ENCODE peak calls at places on chromosomes 6 and 20, in four cellular contexts. Z is anterior cingulate cortex, Q is NCI-H1436, K is T-helper 1 cell. E is an unnamed sample.

GRCh38 chr20:40961176-40961575 is 67.4 kb upstream of the TOP1 start:
- DNase-seq in Z (no peak), Q (no peak), K (no peak), E (no peak)

GRCh38 chr6:26087284-26088115 is at the start of gene HFE:
- DNase-seq in Z (peak; percentile 20), Q (no peak), K (no peak), E (peak; percentile 49)

GRCh38 chr20:10432079-10432478 is 1.9 kb downstream of the MKKS start:
- DNase-seq in Z (no peak), Q (no peak), K (no peak), E (no peak)

GRCh38 chr6:5517781-5518180 is 256.5 kb downstream of the FARS2 start:
- DNase-seq in Z (no peak), Q (no peak), K (peak; percentile 1), E (no peak)

GRCh38 chr6:165843121-165843520 is 180.1 kb upstream of the PDE10A start:
- DNase-seq in Z (no peak), Q (no peak), K (no peak), E (no peak)

GRCh38 chr20:36085686-36086267 is 68.8 kb upstream of the EPB41L1 start:
- DNase-seq in Z (no peak), Q (no peak), K (no peak), E (no peak)

GRCh38 chr6:133814797-133815196 is 74.1 kb upstream of the TCF21 start:
- DNase-seq in Z (no peak), Q (no peak), K (no peak), E (no peak)

GRCh38 chr6:158143700-158144099 is 24.4 kb downstream of the SERAC1 start:
- DNase-seq in Z (no peak), Q (no peak), K (no peak), E (no peak)

GRCh38 chr20:5656136-5656535 is 94.1 kb upstream of the SHLD1 start:
- DNase-seq in Z (no peak), Q (no peak), K (no peak), E (no peak)

GRCh38 chr6:43974643-43975235 is 152.5 kb downstream of the MRPL14 start:
- DNase-seq in Z (no peak), Q (no peak), K (no peak), E (no peak)

GRCh38 chr6:149871182-149871581 is 7.0 kb upstream of the LRP11 start:
- DNase-seq in Z (no peak), Q (no peak), K (no peak), E (no peak)

GRCh38 chr6:35396991-35397390 is 54.6 kb downstream of the PPARD start:
- DNase-seq in Z (no peak), Q (no peak), K (no peak), E (no peak)

GRCh38 chr20:23305098-23305497 is 45.5 kb upstream of the NXT1 start:
- DNase-seq in Z (no peak), Q (no peak), K (no peak), E (no peak)

GRCh38 chr20:20933559-20933958 is 172.6 kb downstream of the LINC00237 start:
- DNase-seq in Z (no peak), Q (no peak), K (no peak), E (no peak)

GRCh38 chr20:54086444-54087134 is 16.2 kb upstream of the BCAS1 start:
- DNase-seq in Z (no peak), Q (no peak), K (no peak), E (no peak)

GRCh38 chr6:163872335-163872734 is 457.8 kb downstream of the QKI start:
- DNase-seq in Z (no peak), Q (no peak), K (no peak), E (no peak)

GRCh38 chr20:19775353-19776201 is 17.5 kb downstream of the RIN2 start:
- DNase-seq in Z (no peak), Q (no peak), K (no peak), E (no peak)

GRCh38 chr20:60857708-60858107 is 394.4 kb upstream of the CDH4 start:
- DNase-seq in Z (no peak), Q (no peak), K (no peak), E (no peak)

GRCh38 chr20:46715292-46715756 is 5.9 kb downstream of the SLC2A10 start:
- DNase-seq in Z (no peak), Q (no peak), K (no peak), E (no peak)

GRCh38 chr20:25039697-25040437 is 18.1 kb downstream of the ACSS1 start:
- DNase-seq in Z (peak; percentile 70), Q (no peak), K (no peak), E (no peak)

GRCh38 chr6:37429352-37429750 is 3.7 kb upstream of the CMTR1 start:
- DNase-seq in Z (no peak), Q (no peak), K (no peak), E (no peak)

GRCh38 chr20:50837532-50838321 is 42.9 kb downstream of the BCAS4 start:
- DNase-seq in Z (no peak), Q (no peak), K (no peak), E (no peak)

GRCh38 chr20:40600441-40601235 is 88.4 kb downstream of the MAFB start:
- DNase-seq in Z (no peak), Q (no peak), K (no peak), E (no peak)